ENCODE peak calls at places on chromosomes 6 and 20, in four cellular contexts. One of them, this sample, is unnamed.

GRCh38 chr6:35151472-35151871 is 10.3 kb upstream of the TCP11 start:
- DNase-seq in transverse colon: no peak
- DNase-seq in lower leg skin: no peak
- DNase-seq in prostate gland: no peak
- DNase-seq in this sample: no peak

GRCh38 chr6:22906091-22906549 is 336.8 kb downstream of the HDGFL1 start:
- DNase-seq in prostate gland: no peak
- DNase-seq in transverse colon: no peak
- DNase-seq in lower leg skin: no peak
- DNase-seq in this sample: no peak

GRCh38 chr20:44644384-44645131 is 6.9 kb downstream of the ADA start:
- DNase-seq in prostate gland: no peak
- DNase-seq in lower leg skin: no peak
- DNase-seq in transverse colon: no peak
- DNase-seq in this sample: peak; percentile 38

GRCh38 chr6:25866011-25866410 is 8.0 kb downstream of the SLC17A3 start:
- DNase-seq in prostate gland: no peak
- DNase-seq in lower leg skin: no peak
- DNase-seq in transverse colon: no peak
- DNase-seq in this sample: peak; percentile 19

GRCh38 chr6:148251286-148251685 is 91.4 kb upstream of the SASH1 start:
- DNase-seq in prostate gland: no peak
- DNase-seq in lower leg skin: no peak
- DNase-seq in transverse colon: no peak
- DNase-seq in this sample: peak; percentile 59

GRCh38 chr6:39362487-39362865 is 40.0 kb upstream of the KCNK16 start:
- DNase-seq in transverse colon: no peak
- DNase-seq in prostate gland: no peak
- DNase-seq in lower leg skin: no peak
- DNase-seq in this sample: peak; percentile 16

GRCh38 chr6:47144306-47144705 is 102.2 kb upstream of the ADGRF1 start:
- DNase-seq in prostate gland: no peak
- DNase-seq in transverse colon: no peak
- DNase-seq in lower leg skin: no peak
- DNase-seq in this sample: no peak

GRCh38 chr6:130749402-130749801 is 77.8 kb upstream of the SMLR1 start:
- DNase-seq in prostate gland: no peak
- DNase-seq in transverse colon: no peak
- DNase-seq in lower leg skin: no peak
- DNase-seq in this sample: peak; percentile 10

GRCh38 chr6:38136547-38136946 is 317.0 kb downstream of the ZFAND3 start:
- DNase-seq in lower leg skin: no peak
- DNase-seq in prostate gland: no peak
- DNase-seq in transverse colon: no peak
- DNase-seq in this sample: no peak

GRCh38 chr6:19024737-19025136 is 637.6 kb downstream of the RNF144B start:
- DNase-seq in transverse colon: no peak
- DNase-seq in lower leg skin: no peak
- DNase-seq in prostate gland: peak; percentile 30
- DNase-seq in this sample: peak; percentile 45

GRCh38 chr20:21505810-21506530 is 7.9 kb downstream of the NKX2-2 start:
- DNase-seq in prostate gland: no peak
- DNase-seq in lower leg skin: no peak
- DNase-seq in transverse colon: peak; percentile 45
- DNase-seq in this sample: peak; percentile 35

GRCh38 chr20:22495789-22496188 is 88.6 kb downstream of the FOXA2 start:
- DNase-seq in lower leg skin: no peak
- DNase-seq in prostate gland: no peak
- DNase-seq in transverse colon: no peak
- DNase-seq in this sample: no peak

GRCh38 chr6:17504005-17504404 is 96.1 kb upstream of the FAM8A1 start:
- DNase-seq in transverse colon: no peak
- DNase-seq in lower leg skin: no peak
- DNase-seq in prostate gland: no peak
- DNase-seq in this sample: no peak

GRCh38 chr6:146602526-146602925 is 3.8 kb downstream of the ADGB start:
- DNase-seq in prostate gland: no peak
- DNase-seq in transverse colon: no peak
- DNase-seq in lower leg skin: no peak
- DNase-seq in this sample: no peak

GRCh38 chr6:98657764-98658163 is 176.6 kb upstream of the POU3F2 start:
- DNase-seq in lower leg skin: no peak
- DNase-seq in prostate gland: no peak
- DNase-seq in transverse colon: no peak
- DNase-seq in this sample: peak; percentile 79

GRCh38 chr20:46547995-46548394 is 2.5 kb downstream of the OCSTAMP start:
- DNase-seq in prostate gland: no peak
- DNase-seq in lower leg skin: no peak
- DNase-seq in transverse colon: no peak
- DNase-seq in this sample: no peak

GRCh38 chr20:24609757-24610156 is 140.3 kb downstream of the SYNDIG1 start:
- DNase-seq in lower leg skin: no peak
- DNase-seq in transverse colon: no peak
- DNase-seq in prostate gland: no peak
- DNase-seq in this sample: no peak

GRCh38 chr6:44116643-44117382 is 10.4 kb downstream of the MRPL14 start:
- DNase-seq in transverse colon: no peak
- DNase-seq in prostate gland: no peak
- DNase-seq in lower leg skin: no peak
- DNase-seq in this sample: no peak

GRCh38 chr6:138197570-138197969 is 20.7 kb downstream of the PBOV1 start:
- DNase-seq in lower leg skin: no peak
- DNase-seq in transverse colon: no peak
- DNase-seq in prostate gland: no peak
- DNase-seq in this sample: no peak

GRCh38 chr6:130520801-130521200 is 155.0 kb downstream of the TMEM200A start:
- DNase-seq in transverse colon: no peak
- DNase-seq in lower leg skin: no peak
- DNase-seq in prostate gland: no peak
- DNase-seq in this sample: no peak

GRCh38 chr6:83198486-83199172 is 5.5 kb downstream of the RWDD2A start:
- DNase-seq in lower leg skin: no peak
- DNase-seq in transverse colon: no peak
- DNase-seq in prostate gland: no peak
- DNase-seq in this sample: no peak

GRCh38 chr6:166980738-166981137 is 18.5 kb upstream of the CEP43 start:
- DNase-seq in transverse colon: no peak
- DNase-seq in lower leg skin: no peak
- DNase-seq in prostate gland: no peak
- DNase-seq in this sample: no peak

GRCh38 chr20:49775229-49775693 is 37.4 kb upstream of the SLC9A8 start:
- DNase-seq in transverse colon: peak; percentile 80
- DNase-seq in lower leg skin: peak; percentile 22
- DNase-seq in prostate gland: no peak
- DNase-seq in this sample: peak; percentile 62

GRCh38 chr6:144006731-144007454 is 1.2 kb downstream of the PLAGL1 start:
- DNase-seq in lower leg skin: no peak
- DNase-seq in transverse colon: peak; percentile 10
- DNase-seq in prostate gland: no peak
- DNase-seq in this sample: peak; percentile 24

GRCh38 chr6:29552512-29553051 is 7.0 kb downstream of the UBD start:
- DNase-seq in transverse colon: no peak
- DNase-seq in lower leg skin: no peak
- DNase-seq in prostate gland: no peak
- DNase-seq in this sample: peak; percentile 55

GRCh38 chr6:13488015-13488895 is 855 bp upstream of the GFOD1 start:
- DNase-seq in lower leg skin: no peak
- DNase-seq in transverse colon: peak; percentile 59
- DNase-seq in prostate gland: peak; percentile 26
- DNase-seq in this sample: peak; percentile 66

GRCh38 chr6:46025573-46025972 is 9.9 kb upstream of the CLIC5 start:
- DNase-seq in transverse colon: no peak
- DNase-seq in prostate gland: no peak
- DNase-seq in lower leg skin: no peak
- DNase-seq in this sample: no peak

GRCh38 chr6:135266675-135267074 is 85.6 kb downstream of the MYB start:
- DNase-seq in prostate gland: no peak
- DNase-seq in transverse colon: peak; percentile 38
- DNase-seq in lower leg skin: no peak
- DNase-seq in this sample: no peak

GRCh38 chr6:129717287-129717686 is 7.3 kb upstream of the ARHGAP18 start:
- DNase-seq in lower leg skin: no peak
- DNase-seq in prostate gland: no peak
- DNase-seq in transverse colon: no peak
- DNase-seq in this sample: no peak

GRCh38 chr6:37334047-37334446 is 19.7 kb upstream of the RNF8 start:
- DNase-seq in prostate gland: no peak
- DNase-seq in transverse colon: no peak
- DNase-seq in lower leg skin: no peak
- DNase-seq in this sample: no peak

GRCh38 chr20:36183155-36183944 is 28.8 kb downstream of the EPB41L1 start:
- DNase-seq in prostate gland: no peak
- DNase-seq in transverse colon: no peak
- DNase-seq in lower leg skin: no peak
- DNase-seq in this sample: no peak

GRCh38 chr20:43243672-43244269 is 54.1 kb upstream of the PTPRT start:
- DNase-seq in lower leg skin: no peak
- DNase-seq in prostate gland: no peak
- DNase-seq in transverse colon: no peak
- DNase-seq in this sample: peak; percentile 17

GRCh38 chr20:60838297-60838696 is 413.8 kb upstream of the CDH4 start:
- DNase-seq in prostate gland: no peak
- DNase-seq in lower leg skin: no peak
- DNase-seq in transverse colon: no peak
- DNase-seq in this sample: no peak

GRCh38 chr6:53065266-53066058 is at the start of gene FBXO9:
- DNase-seq in lower leg skin: peak; percentile 40
- DNase-seq in transverse colon: peak; percentile 70
- DNase-seq in prostate gland: peak; percentile 55
- DNase-seq in this sample: peak; percentile 78
- TF ChIP-seq POLR2A in lower leg skin: no peak
- TF ChIP-seq POLR2A in transverse colon: peak; percentile 63
- TF ChIP-seq POLR2A in prostate gland: peak; percentile 62
- TF ChIP-seq POLR2A in this sample: peak; percentile 73

GRCh38 chr6:116990679-116991078 is 113.6 kb downstream of the RFX6 start:
- DNase-seq in transverse colon: no peak
- DNase-seq in prostate gland: no peak
- DNase-seq in lower leg skin: no peak
- DNase-seq in this sample: no peak

GRCh38 chr6:116997496-116997895 is 120.5 kb downstream of the RFX6 start:
- DNase-seq in prostate gland: no peak
- DNase-seq in transverse colon: no peak
- DNase-seq in lower leg skin: no peak
- DNase-seq in this sample: no peak

GRCh38 chr6:116996842-116997241 is 119.8 kb downstream of the RFX6 start:
- DNase-seq in transverse colon: no peak
- DNase-seq in lower leg skin: no peak
- DNase-seq in prostate gland: no peak
- DNase-seq in this sample: no peak

GRCh38 chr6:116986819-116987218 is 109.8 kb downstream of the RFX6 start:
- DNase-seq in transverse colon: peak; percentile 14
- DNase-seq in lower leg skin: no peak
- DNase-seq in prostate gland: no peak
- DNase-seq in this sample: no peak

GRCh38 chr6:116992546-116992945 is 115.5 kb downstream of the RFX6 start:
- DNase-seq in lower leg skin: no peak
- DNase-seq in transverse colon: no peak
- DNase-seq in prostate gland: peak; percentile 58
- DNase-seq in this sample: no peak
- TF ChIP-seq POLR2A in lower leg skin: no peak
- TF ChIP-seq POLR2A in transverse colon: no peak
- TF ChIP-seq POLR2A in prostate gland: no peak
- TF ChIP-seq POLR2A in this sample: no peak

GRCh38 chr20:33663161-33664084 is 1.3 kb downstream of the C20orf144 start:
- DNase-seq in transverse colon: peak; percentile 89
- DNase-seq in lower leg skin: no peak
- DNase-seq in prostate gland: peak; percentile 79
- DNase-seq in this sample: peak; percentile 90

GRCh38 chr20:33664085-33664761 is 2.1 kb downstream of the C20orf144 start:
- DNase-seq in transverse colon: no peak
- DNase-seq in lower leg skin: no peak
- DNase-seq in prostate gland: no peak
- DNase-seq in this sample: no peak

GRCh38 chr20:33666293-33667244 is at the start of gene ACTL10:
- DNase-seq in transverse colon: peak; percentile 99
- DNase-seq in lower leg skin: peak; percentile 97
- DNase-seq in prostate gland: peak; percentile 96
- DNase-seq in this sample: peak; percentile 95

GRCh38 chr20:33662172-33662571 is at the start of gene C20orf144:
- DNase-seq in prostate gland: no peak
- DNase-seq in lower leg skin: no peak
- DNase-seq in transverse colon: no peak
- DNase-seq in this sample: no peak

GRCh38 chr20:33664762-33665144 is 2.0 kb upstream of the ACTL10 start:
- DNase-seq in prostate gland: no peak
- DNase-seq in transverse colon: no peak
- DNase-seq in lower leg skin: no peak
- DNase-seq in this sample: peak; percentile 29
- TF ChIP-seq POLR2A in prostate gland: no peak
- TF ChIP-seq POLR2A in transverse colon: no peak
- TF ChIP-seq POLR2A in lower leg skin: no peak
- TF ChIP-seq POLR2A in this sample: no peak

GRCh38 chr6:33904050-33904827 is 100.4 kb upstream of the MLN start:
- DNase-seq in prostate gland: no peak
- DNase-seq in lower leg skin: no peak
- DNase-seq in transverse colon: peak; percentile 48
- DNase-seq in this sample: peak; percentile 38
- TF ChIP-seq POLR2A in prostate gland: no peak
- TF ChIP-seq POLR2A in lower leg skin: no peak
- TF ChIP-seq POLR2A in transverse colon: no peak
- TF ChIP-seq POLR2A in this sample: no peak

DNA sequence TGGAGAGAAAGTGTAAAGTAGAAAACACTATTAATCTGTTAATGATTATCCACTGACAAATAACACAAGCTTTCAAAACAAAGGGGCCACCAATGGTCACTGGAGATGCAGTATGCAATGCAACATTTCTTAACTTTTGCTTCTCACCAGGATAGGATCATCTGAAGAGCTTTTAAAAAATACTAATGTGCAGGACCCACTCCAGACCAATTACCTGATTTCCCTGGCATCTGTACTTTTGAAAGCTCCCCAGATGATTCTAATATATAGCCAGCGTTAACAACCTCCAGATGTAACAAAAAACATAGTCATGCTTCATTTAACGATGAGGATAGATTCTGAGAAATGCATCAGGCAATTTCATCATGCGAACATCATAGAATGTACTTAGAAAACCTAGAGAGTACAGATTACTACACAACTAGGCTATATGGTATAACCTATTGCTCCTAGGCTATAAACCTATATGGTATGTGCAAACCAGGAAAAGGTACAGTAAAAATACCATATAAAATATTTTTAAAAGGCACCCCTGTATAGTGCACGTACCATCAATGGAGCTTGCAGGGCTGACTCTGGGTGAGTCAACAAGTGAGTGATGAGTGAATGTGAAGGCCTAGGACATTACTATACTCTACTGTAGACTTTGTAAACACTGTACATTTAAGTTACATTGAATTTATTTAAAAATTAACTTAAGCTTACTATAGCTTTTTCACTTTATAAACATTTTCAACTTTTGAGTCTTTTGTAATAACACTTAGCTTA is 69.2 kb downstream of the ATG5 start:
- DNase-seq in prostate gland: no peak
- DNase-seq in transverse colon: no peak
- DNase-seq in lower leg skin: no peak
- DNase-seq in this sample: no peak
- TF ChIP-seq POLR2A in prostate gland: no peak
- TF ChIP-seq POLR2A in transverse colon: no peak
- TF ChIP-seq POLR2A in lower leg skin: no peak
- TF ChIP-seq POLR2A in this sample: no peak

GRCh38 chr6:30614843-30615218 is 2.2 kb downstream of the PPP1R10 start:
- DNase-seq in transverse colon: peak; percentile 88
- DNase-seq in lower leg skin: peak; percentile 95
- DNase-seq in prostate gland: peak; percentile 93
- DNase-seq in this sample: peak; percentile 99
- TF ChIP-seq POLR2A in transverse colon: peak; percentile 63
- TF ChIP-seq POLR2A in lower leg skin: no peak
- TF ChIP-seq POLR2A in prostate gland: peak; percentile 98
- TF ChIP-seq POLR2A in this sample: peak; percentile 48